ENCODE peak calls at places on chromosomes 13 and 19, in four cellular contexts. F is aorta, I is ELR, U is IMR-90. E is an unnamed sample.
A peak's percentile ranks its signal among the peaks of the same experiment; 100 is the strongest.

GRCh38 chr13:113014752-113015745 is 46.0 kb downstream of the MCF2L start:
- DNase-seq in F (peak; percentile 35), I (no peak), U (no peak), E (no peak)

GRCh38 chr13:30743319-30744055 is 8.1 kb downstream of the ALOX5AP start:
- DNase-seq in F (peak; percentile 64), I (peak; percentile 99), U (peak; percentile 99), E (peak; percentile 95)

GRCh38 chr13:94110011-94110410 is 369.5 kb downstream of the DCT start:
- DNase-seq in F (no peak), I (peak; percentile 2), U (peak; percentile 17), E (no peak)

GRCh38 chr19:16016226-16017137 is 59.8 kb upstream of the TPM4 start:
- DNase-seq in F (no peak), I (no peak), U (no peak), E (peak; percentile 71)

GRCh38 chr19:30227661-30228112 is 144.5 kb upstream of the ZNF536 start:
- DNase-seq in F (peak; percentile 62), I (peak; percentile 62), U (peak; percentile 24), E (peak; percentile 99)

GRCh38 chr19:50152578-50152977 is 10.5 kb downstream of the IZUMO2 start:
- DNase-seq in F (no peak), I (no peak), U (no peak), E (no peak)

GRCh38 chr19:55406869-55407624 is 541 bp downstream of the UBE2S start:
- DNase-seq in F (peak; percentile 60), I (peak; percentile 47), U (no peak), E (peak; percentile 92)

GRCh38 chr13:76723551-76724232 is 162.5 kb downstream of the KCTD12 start:
- DNase-seq in F (peak; percentile 61), I (peak; percentile 91), U (peak; percentile 89), E (peak; percentile 58)

GRCh38 chr19:45960595-45961235 is 12.9 kb downstream of the NOVA2 start:
- DNase-seq in F (no peak), I (no peak), U (no peak), E (peak; percentile 37)

GRCh38 chr13:31943591-31943990 is 88.0 kb upstream of the FRY start:
- DNase-seq in F (no peak), I (no peak), U (no peak), E (no peak)

GRCh38 chr19:44818470-44818856 is 9.6 kb downstream of the BCAM start:
- DNase-seq in F (no peak), I (no peak), U (no peak), E (peak; percentile 58)

GRCh38 chr13:74570046-74570445 is 435.8 kb upstream of the KLF12 start:
- DNase-seq in F (no peak), I (no peak), U (no peak), E (no peak)

GRCh38 chr19:33325920-33326319 is 23.6 kb upstream of the CEBPA start:
- DNase-seq in F (no peak), I (no peak), U (no peak), E (no peak)

GRCh38 chr13:50015750-50016149 is 506 bp downstream of the KCNRG start:
- DNase-seq in F (no peak), I (no peak), U (no peak), E (no peak)

GRCh38 chr13:105231579-105231978 is 1303.9 kb downstream of the EFNB2 start:
- DNase-seq in F (no peak), I (no peak), U (no peak), E (no peak)

GRCh38 chr13:44576396-44577235 is 486 bp upstream of the TSC22D1 start:
- DNase-seq in F (peak; percentile 60), I (no peak), U (no peak), E (no peak)

GRCh38 chr13:79482271-79482970 is 1.5 kb downstream of the NDFIP2 start:
- DNase-seq in F (no peak), I (peak; percentile 35), U (peak; percentile 35), E (no peak)

GRCh38 chr19:49512970-49513745 is 697 bp downstream of the FCGRT start:
- DNase-seq in F (peak; percentile 82), I (no peak), U (no peak), E (peak; percentile 92)

GRCh38 chr19:10749435-10750384 is 31.8 kb downstream of the DNM2 start:
- DNase-seq in F (no peak), I (no peak), U (no peak), E (peak; percentile 66)

GRCh38 chr19:52967772-52968171 is 5.1 kb upstream of the ZNF816 start:
- DNase-seq in F (no peak), I (no peak), U (no peak), E (no peak)

GRCh38 chr13:113601166-113602070 is 16.9 kb downstream of the TFDP1 start:
- DNase-seq in F (peak; percentile 28), I (no peak), U (no peak), E (peak; percentile 43)

GRCh38 chr19:23409392-23410048 is 14.2 kb upstream of the ZNF91 start:
- DNase-seq in F (no peak), I (no peak), U (no peak), E (no peak)

GRCh38 chr13:111270126-111270525 is 50.3 kb upstream of the TEX29 start:
- DNase-seq in F (no peak), I (no peak), U (no peak), E (peak; percentile 78)

E was measured in osteoblast.